ENCODE peak calls at places on chromosomes 1 and 21, in six cellular contexts. E is left colon; K is ELR; I is AG10803; X is activated CD8-positive, alpha-beta memory T cell treated with anti-CD3 and anti-CD28 coated beads, Interleukin-2, amount 50 U/mL, for 4 hours; F is NCI-H1436. M is an unnamed sample.

GRCh38 chr1:193270996-193271395 is 84.6 kb upstream of the B3GALT2 start:
- DNase-seq in F (no peak), E (no peak), X (no peak), K (peak; percentile 74), I (peak; percentile 90), M (no peak)

GRCh38 chr1:17904290-17904689 is 149.2 kb downstream of the ACTL8 start:
- DNase-seq in E (no peak), F (no peak), K (no peak), I (no peak), X (no peak), M (no peak)

GRCh38 chr21:36773111-36773510 is 74.2 kb downstream of the SIM2 start:
- DNase-seq in X (no peak), I (peak; percentile 88), K (peak; percentile 41), E (peak; percentile 87), F (no peak), M (peak; percentile 63)

GRCh38 chr1:175673236-175674150 is 69.9 kb downstream of the TNR start:
- DNase-seq in K (peak; percentile 43), F (no peak), X (no peak), E (no peak), I (no peak), M (no peak)

GRCh38 chr1:167517535-167518330 is 596 bp downstream of the CD247 start:
- DNase-seq in X (peak; percentile 93), K (peak; percentile 79), I (no peak), F (no peak), E (no peak), M (no peak)

GRCh38 chr1:63623952-63624351 is 30.7 kb downstream of the PGM1 start:
- DNase-seq in I (no peak), E (no peak), X (no peak), K (no peak), F (no peak), M (no peak)

GRCh38 chr21:24716306-24716918 is 890.9 kb downstream of the MRPL39 start:
- DNase-seq in K (no peak), E (no peak), X (no peak), I (no peak), F (no peak), M (no peak)

GRCh38 chr1:226371049-226371694 is 36.7 kb downstream of the PARP1 start:
- DNase-seq in K (no peak), E (no peak), F (peak; percentile 55), I (no peak), X (no peak), M (no peak)

GRCh38 chr1:109535971-109536491 is 3.6 kb upstream of the GPR61 start:
- DNase-seq in F (no peak), K (no peak), X (no peak), I (no peak), E (no peak), M (no peak)

GRCh38 chr21:15730484-15731242 is 881 bp downstream of the USP25 start:
- DNase-seq in E (peak; percentile 58), X (no peak), K (no peak), I (no peak), F (no peak), M (no peak)

GRCh38 chr1:212794561-212795014 is 2.9 kb downstream of the TATDN3 start:
- DNase-seq in X (no peak), K (no peak), E (no peak), F (no peak), I (no peak), M (no peak)

GRCh38 chr1:50930965-50931737 is 28.9 kb downstream of the FAF1 start:
- DNase-seq in K (peak; percentile 28), I (no peak), F (no peak), E (no peak), X (peak; percentile 27), M (no peak)

GRCh38 chr21:37193006-37193405 is 74.1 kb downstream of the VPS26C start:
- DNase-seq in K (no peak), F (no peak), E (no peak), X (no peak), I (no peak), M (no peak)

M was measured in GM03348.